ENCODE peak calls at places on chromosomes 5 and 9, in four cellular contexts. One of them, this sample, is unnamed.

GRCh38 chr5:79030663-79031480 is 38.6 kb downstream of the DMGDH start:
- DNase-seq in A549: no peak
- DNase-seq in GM12878: no peak
- DNase-seq in HepG2: peak; percentile 92
- DNase-seq in this sample: no peak

GRCh38 chr5:181185560-181185959 is 19.4 kb downstream of the TRIM7 start:
- DNase-seq in GM12878: no peak
- DNase-seq in A549: no peak
- DNase-seq in HepG2: no peak
- DNase-seq in this sample: no peak

GRCh38 chr9:6877671-6878161 is 119.9 kb downstream of the KDM4C start:
- DNase-seq in A549: peak; percentile 57
- DNase-seq in HepG2: peak; percentile 91
- DNase-seq in GM12878: no peak
- DNase-seq in this sample: no peak

GRCh38 chr5:97560176-97560993 is 377.3 kb upstream of the RIOK2 start:
- DNase-seq in A549: no peak
- DNase-seq in GM12878: no peak
- DNase-seq in HepG2: no peak
- DNase-seq in this sample: no peak

GRCh38 chr9:36486454-36486932 is 86.2 kb upstream of the MELK start:
- DNase-seq in GM12878: no peak
- DNase-seq in A549: no peak
- DNase-seq in HepG2: no peak
- DNase-seq in this sample: peak; percentile 36

GRCh38 chr9:95940265-95940664 is 64.8 kb downstream of the ERCC6L2 start:
- DNase-seq in A549: no peak
- DNase-seq in GM12878: no peak
- DNase-seq in HepG2: no peak
- DNase-seq in this sample: no peak

GRCh38 chr5:137022043-137022442 is 477.1 kb downstream of the SPOCK1 start:
- DNase-seq in HepG2: no peak
- DNase-seq in A549: no peak
- DNase-seq in GM12878: no peak
- DNase-seq in this sample: no peak

GRCh38 chr5:102450313-102450990 is 48.3 kb downstream of the SLCO6A1 start:
- DNase-seq in HepG2: peak; percentile 17
- DNase-seq in GM12878: no peak
- DNase-seq in A549: peak; percentile 3
- DNase-seq in this sample: no peak

GRCh38 chr9:99565203-99565602 is 256.5 kb upstream of the NR4A3 start:
- DNase-seq in GM12878: no peak
- DNase-seq in HepG2: no peak
- DNase-seq in A549: no peak
- DNase-seq in this sample: no peak

GRCh38 chr5:126351138-126351537 is 72.1 kb upstream of the GRAMD2B start:
- DNase-seq in HepG2: no peak
- DNase-seq in A549: no peak
- DNase-seq in GM12878: no peak
- DNase-seq in this sample: peak; percentile 31

GRCh38 chr9:130579738-130580463 is 524 bp downstream of the FUBP3 start:
- DNase-seq in GM12878: no peak
- DNase-seq in HepG2: no peak
- DNase-seq in A549: no peak
- DNase-seq in this sample: no peak

GRCh38 chr5:179378441-179379271 is 33.4 kb upstream of the ADAMTS2 start:
- DNase-seq in HepG2: no peak
- DNase-seq in GM12878: no peak
- DNase-seq in A549: no peak
- DNase-seq in this sample: no peak

GRCh38 chr5:168851902-168852321 is 272.7 kb upstream of the PANK3 start:
- DNase-seq in GM12878: no peak
- DNase-seq in HepG2: no peak
- DNase-seq in A549: peak; percentile 6
- DNase-seq in this sample: peak; percentile 31

GRCh38 chr9:38186372-38187115 is 117.5 kb upstream of the SHB start:
- DNase-seq in GM12878: no peak
- DNase-seq in HepG2: no peak
- DNase-seq in A549: peak; percentile 12
- DNase-seq in this sample: no peak

GRCh38 chr5:66675369-66675768 is 79.2 kb downstream of the MAST4 start:
- DNase-seq in GM12878: no peak
- DNase-seq in A549: no peak
- DNase-seq in HepG2: no peak
- DNase-seq in this sample: no peak

GRCh38 chr5:67494186-67494842 is 297.7 kb upstream of the CD180 start:
- DNase-seq in A549: no peak
- DNase-seq in GM12878: no peak
- DNase-seq in HepG2: no peak
- DNase-seq in this sample: no peak

GRCh38 chr5:169905017-169905416 is 75.3 kb downstream of the INSYN2B start:
- DNase-seq in GM12878: no peak
- DNase-seq in A549: no peak
- DNase-seq in HepG2: no peak
- DNase-seq in this sample: no peak

GRCh38 chr5:92687793-92688467 is 893.1 kb downstream of the NR2F1-AS1 start:
- DNase-seq in HepG2: peak; percentile 43
- DNase-seq in A549: peak; percentile 61
- DNase-seq in GM12878: no peak
- DNase-seq in this sample: no peak

GRCh38 chr5:89281211-89281610 is 398.2 kb upstream of the MEF2C start:
- DNase-seq in HepG2: no peak
- DNase-seq in GM12878: no peak
- DNase-seq in A549: no peak
- DNase-seq in this sample: no peak

GRCh38 chr5:94540856-94541494 is 77.4 kb downstream of the KIAA0825 start:
- DNase-seq in HepG2: no peak
- DNase-seq in GM12878: no peak
- DNase-seq in A549: no peak
- DNase-seq in this sample: no peak

GRCh38 chr9:23408874-23409273 is 417.2 kb downstream of the ELAVL2 start:
- DNase-seq in HepG2: no peak
- DNase-seq in GM12878: no peak
- DNase-seq in A549: no peak
- DNase-seq in this sample: no peak

GRCh38 chr9:106707291-106707690 is 155.7 kb upstream of the ZNF462 start:
- DNase-seq in HepG2: no peak
- DNase-seq in GM12878: no peak
- DNase-seq in A549: no peak
- DNase-seq in this sample: no peak

GRCh38 chr5:147101654-147102053 is 133.2 kb upstream of the STK32A start:
- DNase-seq in GM12878: no peak
- DNase-seq in A549: no peak
- DNase-seq in HepG2: no peak
- DNase-seq in this sample: no peak

GRCh38 chr5:133244242-133244641 is 192.4 kb downstream of the HSPA4 start:
- DNase-seq in HepG2: peak; percentile 65
- DNase-seq in A549: peak; percentile 68
- DNase-seq in GM12878: no peak
- DNase-seq in this sample: no peak

GRCh38 chr9:23725279-23725946 is 100.6 kb downstream of the ELAVL2 start:
- DNase-seq in GM12878: no peak
- DNase-seq in HepG2: no peak
- DNase-seq in A549: no peak
- DNase-seq in this sample: no peak

GRCh38 chr5:52897238-52897614 is 91.9 kb upstream of the ITGA2 start:
- DNase-seq in A549: no peak
- DNase-seq in GM12878: no peak
- DNase-seq in HepG2: no peak
- DNase-seq in this sample: no peak

GRCh38 chr5:83745821-83746220 is 25.2 kb upstream of the HAPLN1 start:
- DNase-seq in HepG2: no peak
- DNase-seq in GM12878: no peak
- DNase-seq in A549: no peak
- DNase-seq in this sample: no peak

GRCh38 chr5:51731641-51732040 is 348.4 kb downstream of the ISL1 start:
- DNase-seq in A549: no peak
- DNase-seq in HepG2: no peak
- DNase-seq in GM12878: no peak
- DNase-seq in this sample: no peak

GRCh38 chr5:160923927-160924705 is 72.1 kb upstream of the ATP10B start:
- DNase-seq in A549: no peak
- DNase-seq in HepG2: peak; percentile 67
- DNase-seq in GM12878: no peak
- DNase-seq in this sample: no peak

GRCh38 chr5:66144799-66145390 is 795 bp downstream of the SREK1 start:
- DNase-seq in HepG2: peak; percentile 45
- DNase-seq in GM12878: no peak
- DNase-seq in A549: no peak
- DNase-seq in this sample: no peak

GRCh38 chr5:177300236-177300880 is 3.2 kb downstream of the RAB24 start:
- DNase-seq in GM12878: peak; percentile 77
- DNase-seq in A549: no peak
- DNase-seq in HepG2: no peak
- DNase-seq in this sample: peak; percentile 57
- TF ChIP-seq CHD4 in GM12878: no peak
- TF ChIP-seq CHD4 in A549: no peak
- TF ChIP-seq CHD4 in HepG2: no peak
- TF ChIP-seq CHD4 in this sample: no peak

GRCh38 chr9:87359264-87359663 is 138.4 kb upstream of the DAPK1 start:
- DNase-seq in HepG2: no peak
- DNase-seq in A549: no peak
- DNase-seq in GM12878: no peak
- DNase-seq in this sample: no peak
- TF ChIP-seq CHD4 in HepG2: no peak
- TF ChIP-seq CHD4 in A549: no peak
- TF ChIP-seq CHD4 in GM12878: no peak
- TF ChIP-seq CHD4 in this sample: no peak

GRCh38 chr5:141799507-141800167 is 78.6 kb downstream of the PCDH1 start:
- DNase-seq in A549: no peak
- DNase-seq in HepG2: no peak
- DNase-seq in GM12878: no peak
- DNase-seq in this sample: no peak

GRCh38 chr5:141790630-141791029 is 87.6 kb downstream of the PCDH1 start:
- DNase-seq in A549: no peak
- DNase-seq in HepG2: no peak
- DNase-seq in GM12878: no peak
- DNase-seq in this sample: no peak

GRCh38 chr5:141793881-141794280 is 84.3 kb downstream of the PCDH1 start:
- DNase-seq in HepG2: no peak
- DNase-seq in GM12878: no peak
- DNase-seq in A549: no peak
- DNase-seq in this sample: no peak

GRCh38 chr5:141800629-141801028 is 77.6 kb downstream of the PCDH1 start:
- DNase-seq in HepG2: no peak
- DNase-seq in GM12878: no peak
- DNase-seq in A549: no peak
- DNase-seq in this sample: no peak

DNA sequence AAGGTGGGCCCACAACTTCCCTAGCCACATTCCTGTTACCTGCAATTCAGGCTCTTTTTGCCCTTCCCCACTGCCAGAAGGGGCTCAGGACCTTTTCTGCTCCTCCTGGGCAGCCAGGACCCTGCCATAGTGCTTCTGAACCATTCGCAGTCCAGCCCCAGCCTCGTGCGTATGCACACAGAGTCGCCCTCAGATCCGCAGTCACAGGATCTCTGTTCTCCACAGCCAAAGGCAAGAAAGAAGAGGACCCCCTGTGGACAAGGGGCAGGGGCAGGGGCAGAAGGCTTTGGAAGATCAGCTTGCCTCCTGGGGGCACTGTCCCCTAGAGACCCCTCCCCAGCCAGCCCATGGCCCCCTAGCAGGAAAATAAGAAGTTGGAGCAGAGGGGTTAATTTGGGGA is 82.8 kb downstream of the PCDH1 start:
- DNase-seq in HepG2: no peak
- DNase-seq in GM12878: no peak
- DNase-seq in A549: no peak
- DNase-seq in this sample: no peak
- TF ChIP-seq CHD4 in HepG2: no peak
- TF ChIP-seq CHD4 in GM12878: no peak
- TF ChIP-seq CHD4 in A549: no peak
- TF ChIP-seq CHD4 in this sample: no peak

GRCh38 chr5:1103093-1103492 is 8.8 kb downstream of the SLC12A7 start:
- DNase-seq in A549: no peak
- DNase-seq in HepG2: no peak
- DNase-seq in GM12878: no peak
- DNase-seq in this sample: no peak

GRCh38 chr5:1104327-1105006 is 7.4 kb downstream of the SLC12A7 start:
- DNase-seq in HepG2: no peak
- DNase-seq in GM12878: no peak
- DNase-seq in A549: no peak
- DNase-seq in this sample: no peak

GRCh38 chr5:1101991-1102713 is 9.7 kb downstream of the SLC12A7 start:
- DNase-seq in GM12878: no peak
- DNase-seq in A549: no peak
- DNase-seq in HepG2: no peak
- DNase-seq in this sample: peak; percentile 64

GRCh38 chr5:1105350-1106265 is 6.3 kb downstream of the SLC12A7 start:
- DNase-seq in HepG2: peak; percentile 93
- DNase-seq in A549: peak; percentile 74
- DNase-seq in GM12878: no peak
- DNase-seq in this sample: peak; percentile 92

DNA sequence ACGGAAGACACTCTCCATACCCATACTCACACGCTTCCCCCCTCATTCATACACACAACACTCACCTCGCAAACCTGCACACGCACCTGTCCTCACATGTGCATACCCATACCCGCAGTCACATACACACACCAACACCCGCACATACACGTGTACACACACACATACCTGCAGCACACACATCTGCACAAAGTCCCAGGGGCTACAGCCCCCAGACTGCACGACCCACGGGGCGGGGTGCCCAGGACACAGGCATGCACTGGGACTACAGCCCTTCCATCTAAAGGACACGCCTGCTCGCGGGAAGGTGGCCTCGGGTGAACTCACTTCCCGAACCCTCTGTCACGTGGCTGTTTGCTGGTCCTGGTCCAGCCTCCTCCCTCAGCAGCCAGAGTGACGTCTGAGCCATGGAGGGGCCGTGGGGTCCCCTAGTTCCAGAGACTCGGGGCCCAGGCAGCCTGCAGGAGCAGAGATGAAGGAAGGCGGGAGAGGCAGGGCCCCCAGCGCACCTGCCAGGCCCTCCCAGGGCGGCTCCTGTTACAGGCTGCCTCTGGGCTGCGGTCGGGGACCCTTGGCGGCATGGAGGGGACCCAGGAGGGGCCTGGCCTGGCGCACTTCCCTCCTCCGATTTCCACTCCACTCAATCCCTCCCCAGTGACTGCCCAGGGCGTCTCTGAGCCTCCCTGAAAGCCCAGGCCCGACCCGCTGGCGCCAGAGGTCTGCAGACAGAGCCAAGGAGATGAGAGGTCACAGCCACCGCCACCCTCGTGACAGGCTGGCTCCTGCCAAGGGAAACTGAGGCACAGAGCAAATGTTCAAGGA is 8.1 kb downstream of the SLC12A7 start:
- DNase-seq in HepG2: peak; percentile 47
- DNase-seq in GM12878: no peak
- DNase-seq in A549: no peak
- DNase-seq in this sample: peak; percentile 37
- TF ChIP-seq CHD4 in HepG2: no peak
- TF ChIP-seq CHD4 in GM12878: no peak
- TF ChIP-seq CHD4 in A549: no peak
- TF ChIP-seq CHD4 in this sample: no peak

GRCh38 chr5:172453206-172453985 is 929 bp downstream of the SH3PXD2B start:
- DNase-seq in HepG2: peak; percentile 49
- DNase-seq in A549: peak; percentile 75
- DNase-seq in GM12878: no peak
- DNase-seq in this sample: peak; percentile 27
- TF ChIP-seq CHD4 in HepG2: no peak
- TF ChIP-seq CHD4 in A549: no peak
- TF ChIP-seq CHD4 in GM12878: no peak
- TF ChIP-seq CHD4 in this sample: no peak